ENCODE peak calls at places on chromosomes 2 and 18, in seven cellular contexts. J, B, G, F, T, H and M are unnamed samples.

GRCh38 chr2:37586663-37587409 is 84.6 kb downstream of the CDC42EP3 start:
- DNase-seq in J (no peak), B (no peak), G (no peak), F (no peak), T (no peak), H (no peak), M (no peak)

GRCh38 chr2:102841107-102841840 is 79.4 kb downstream of the TMEM182 start:
- DNase-seq in J (peak; percentile 50), B (no peak), G (peak; percentile 87), F (peak; percentile 35), T (no peak), H (peak; percentile 56), M (peak; percentile 1)

GRCh38 chr2:60868589-60869273 is 12.6 kb upstream of the REL start:
- DNase-seq in J (no peak), B (no peak), G (no peak), F (no peak), T (no peak), H (no peak), M (no peak)

GRCh38 chr2:44098050-44098449 is 70.6 kb upstream of the PPM1B start:
- DNase-seq in J (no peak), B (no peak), G (no peak), F (no peak), T (no peak), H (no peak), M (no peak)

GRCh38 chr2:95025406-95026319 is at the start of gene MAL:
- DNase-seq in J (no peak), B (peak; percentile 54), G (peak; percentile 31), F (peak; percentile 44), T (no peak), H (peak; percentile 69), M (no peak)

GRCh38 chr2:119702918-119703401 is 24.0 kb downstream of the TMEM177 start:
- DNase-seq in J (peak; percentile 57), B (peak; percentile 51), G (peak; percentile 86), F (peak; percentile 83), T (peak; percentile 75), H (peak; percentile 80), M (no peak)

GRCh38 chr18:48201337-48201705 is 207.9 kb downstream of the ZBTB7C start:
- DNase-seq in J (no peak), B (no peak), G (no peak), F (no peak), T (no peak), H (peak; percentile 25), M (no peak)

GRCh38 chr18:46433121-46433826 is 223.7 kb downstream of the LOXHD1 start:
- DNase-seq in J (no peak), B (no peak), G (peak; percentile 65), F (peak; percentile 49), T (no peak), H (no peak), M (no peak)

GRCh38 chr18:2656237-2657042 is 914 bp downstream of the SMCHD1 start:
- DNase-seq in J (peak; percentile 44), B (peak; percentile 35), G (peak; percentile 59), F (peak; percentile 36), T (peak; percentile 87), H (peak; percentile 56), M (no peak)

GRCh38 chr2:232537079-232537478 is 2.4 kb upstream of the CHRNG start:
- DNase-seq in J (no peak), B (no peak), G (peak; percentile 58), F (peak; percentile 54), T (no peak), H (no peak), M (no peak)

GRCh38 chr2:29326926-29327325 is 211.7 kb downstream of the CLIP4 start:
- DNase-seq in J (no peak), B (no peak), G (no peak), F (no peak), T (peak; percentile 41), H (peak; percentile 11), M (no peak)

GRCh38 chr2:53994735-53995538 is 24.1 kb upstream of the PSME4 start:
- DNase-seq in J (no peak), B (no peak), G (no peak), F (no peak), T (no peak), H (no peak), M (no peak)

GRCh38 chr2:164412831-164413230 is 208.5 kb downstream of the GRB14 start:
- DNase-seq in J (no peak), B (no peak), G (no peak), F (no peak), T (no peak), H (no peak), M (no peak)

GRCh38 chr2:10592652-10593051 is 97.1 kb downstream of the NOL10 start:
- DNase-seq in J (no peak), B (no peak), G (no peak), F (no peak), T (no peak), H (no peak), M (no peak)

GRCh38 chr2:204021290-204022081 is 84.9 kb downstream of the ICOS start:
- DNase-seq in J (peak; percentile 14), B (no peak), G (no peak), F (no peak), T (no peak), H (no peak), M (no peak)

GRCh38 chr2:191638802-191639172 is 39.1 kb upstream of the NABP1 start:
- DNase-seq in J (no peak), B (no peak), G (no peak), F (no peak), T (no peak), H (no peak), M (no peak)
- H3K27ac ChIP-seq in J (no peak overlapping the region), B (no peak overlapping the region), G (no peak overlapping the region), F (peak overlapping the region; percentile 85), T (no peak overlapping the region), H (no peak overlapping the region), M (no peak overlapping the region)

GRCh38 chr2:86615596-86615995 is 8.1 kb downstream of the RNF103 start:
- DNase-seq in J (no peak), B (no peak), G (no peak), F (no peak), T (no peak), H (no peak), M (no peak)

GRCh38 chr2:86616502-86616901 is 7.2 kb downstream of the RNF103 start:
- DNase-seq in J (no peak), B (no peak), G (no peak), F (no peak), T (no peak), H (no peak), M (no peak)

GRCh38 chr2:86613515-86613914 is 10.2 kb downstream of the RNF103 start:
- DNase-seq in J (no peak), B (no peak), G (no peak), F (no peak), T (no peak), H (no peak), M (no peak)

GRCh38 chr2:86617738-86618137 is 5.9 kb downstream of the RNF103 start:
- DNase-seq in J (no peak), B (no peak), G (no peak), F (no peak), T (no peak), H (no peak), M (no peak)

GRCh38 chr2:86617153-86617552 is 6.5 kb downstream of the RNF103 start:
- DNase-seq in J (no peak), B (no peak), G (no peak), F (no peak), T (no peak), H (no peak), M (no peak)
- H3K4me3 ChIP-seq in J (no peak overlapping the region), B (no peak overlapping the region), G (no peak overlapping the region), F (no peak overlapping the region), T (no peak overlapping the region), H (no peak overlapping the region), M (no peak overlapping the region)

GRCh38 chr2:26609839-26610277 is 31.3 kb downstream of the CIB4 start:
- DNase-seq in J (no peak), B (no peak), G (no peak), F (no peak), T (peak; percentile 39), H (peak; percentile 73), M (no peak)

GRCh38 chr2:26612522-26613240 is 28.5 kb downstream of the CIB4 start:
- DNase-seq in J (no peak), B (no peak), G (no peak), F (no peak), T (peak; percentile 79), H (peak; percentile 47), M (no peak)

GRCh38 chr2:26613241-26614204 is 27.6 kb downstream of the CIB4 start:
- DNase-seq in J (peak; percentile 75), B (no peak), G (peak; percentile 73), F (no peak), T (no peak), H (peak; percentile 67), M (no peak)

GRCh38 chr2:26610504-26611335 is 30.4 kb downstream of the CIB4 start:
- DNase-seq in J (no peak), B (no peak), G (no peak), F (no peak), T (no peak), H (no peak), M (no peak)

DNA sequence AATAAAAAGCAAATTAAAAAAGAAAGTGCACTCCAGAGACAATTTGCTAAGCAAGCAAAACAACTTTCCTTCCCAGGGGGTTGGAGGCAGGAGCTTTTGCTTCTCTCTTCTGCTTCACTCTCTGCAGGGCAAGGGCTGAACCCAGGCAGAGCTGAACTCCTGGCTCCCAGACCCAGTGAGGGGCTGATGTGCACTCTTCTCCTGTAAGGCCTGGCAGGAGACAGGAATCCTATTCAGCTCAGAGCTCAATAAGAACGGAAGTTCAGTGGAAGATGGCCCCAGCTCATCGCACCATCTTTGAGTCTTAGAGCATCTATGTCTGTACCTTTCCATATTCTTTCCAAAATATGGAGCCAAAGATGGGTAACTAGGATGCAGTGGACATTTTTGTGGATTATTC is 29.1 kb downstream of the CIB4 start:
- DNase-seq in J (no peak), B (no peak), G (no peak), F (no peak), T (peak; percentile 37), H (no peak), M (no peak)
- H3K27ac ChIP-seq in J (no peak overlapping the region), B (no peak overlapping the region), G (no peak overlapping the region), F (no peak overlapping the region), T (no peak overlapping the region), H (no peak overlapping the region), M (no peak overlapping the region)

GRCh38 chr2:233693963-233694362 is 1.3 kb downstream of the UGT1A6 start:
- DNase-seq in J (no peak), B (no peak), G (no peak), F (no peak), T (no peak), H (no peak), M (no peak)

GRCh38 chr2:233691443-233692433 is 952 bp upstream of the UGT1A6 start:
- DNase-seq in J (no peak), B (no peak), G (no peak), F (no peak), T (no peak), H (peak; percentile 15), M (no peak)

GRCh38 chr2:233690444-233690843 is 2.2 kb upstream of the UGT1A6 start:
- DNase-seq in J (no peak), B (no peak), G (no peak), F (no peak), T (no peak), H (peak; percentile 63), M (no peak)

GRCh38 chr2:233689498-233689897 is 3.2 kb upstream of the UGT1A6 start:
- DNase-seq in J (no peak), B (no peak), G (no peak), F (no peak), T (no peak), H (no peak), M (no peak)

DNA sequence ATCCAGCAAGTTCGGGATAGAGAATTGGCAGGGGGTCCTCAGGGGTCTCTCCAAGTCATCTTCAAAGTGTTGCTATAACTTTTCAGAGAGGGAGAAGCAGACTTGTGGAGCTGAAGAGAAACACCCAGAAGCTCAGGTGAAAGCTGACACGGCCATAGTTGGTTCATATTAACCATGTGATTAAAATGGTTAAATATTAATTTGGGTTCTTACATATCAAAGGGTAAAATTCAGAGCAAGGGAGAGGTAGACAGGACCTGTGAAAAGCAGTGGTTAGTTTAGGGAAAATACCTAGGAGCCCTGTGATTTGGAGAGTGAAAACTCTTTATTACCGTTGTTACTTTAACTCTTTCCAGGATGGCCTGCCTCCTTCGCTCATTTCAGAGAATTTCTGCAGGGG is at the start of gene UGT1A6:
- DNase-seq in J (no peak), B (no peak), G (no peak), F (no peak), T (no peak), H (no peak), M (no peak)
- H3K4me3 ChIP-seq in J (no peak within 1 kb of the TSS), B (no peak within 1 kb of the TSS), G (no peak within 1 kb of the TSS), F (no peak within 1 kb of the TSS), T (no peak within 1 kb of the TSS), H (no peak within 1 kb of the TSS), M (no peak within 1 kb of the TSS)